ENCODE peak calls at places on chromosomes 11 and 22, in eight cellular contexts. V, M, I, P, K, A, C and E are unnamed samples.
A peak's percentile ranks its signal among the peaks of the same experiment; 100 is the strongest.

GRCh38 chr11:59728913-59729312 is 15.3 kb upstream of the OR10V1 start:
- DNase-seq in V (no peak), M (no peak), I (no peak), P (no peak), K (no peak), A (peak; percentile 58), C (no peak), E (no peak)

GRCh38 chr11:78654071-78654470 is 79.4 kb upstream of the NARS2 start:
- DNase-seq in V (no peak), M (no peak), I (no peak), P (no peak), K (no peak), A (no peak), C (no peak), E (no peak)

GRCh38 chr22:26457661-26458272 is 25.8 kb downstream of the HPS4 start:
- DNase-seq in V (no peak), M (no peak), I (no peak), P (no peak), K (no peak), A (no peak), C (no peak), E (no peak)

GRCh38 chr11:18563090-18563730 is 25.3 kb downstream of the UEVLD start:
- DNase-seq in V (no peak), M (no peak), I (no peak), P (no peak), K (no peak), A (no peak), C (no peak), E (no peak)

GRCh38 chr11:1889527-1889930 is 2.2 kb downstream of the PRR33 start:
- DNase-seq in V (no peak), M (no peak), I (no peak), P (no peak), K (no peak), A (no peak), C (no peak), E (no peak)

GRCh38 chr22:29157759-29158535 is 47.7 kb upstream of the EMID1 start:
- DNase-seq in V (no peak), M (no peak), I (no peak), P (no peak), K (no peak), A (peak; percentile 26), C (no peak), E (no peak)

GRCh38 chr22:19253143-19253542 is 38.4 kb downstream of the CLTCL1 start:
- DNase-seq in V (no peak), M (no peak), I (no peak), P (no peak), K (no peak), A (no peak), C (no peak), E (no peak)

GRCh38 chr11:12006552-12007229 is 1.7 kb downstream of the DKK3 start:
- DNase-seq in V (no peak), M (no peak), I (no peak), P (no peak), K (no peak), A (no peak), C (no peak), E (no peak)

GRCh38 chr11:64152841-64153691 is 12.8 kb downstream of the MACROD1 start:
- DNase-seq in V (peak; percentile 49), M (peak; percentile 33), I (peak; percentile 27), P (peak; percentile 18), K (peak; percentile 59), A (peak; percentile 64), C (peak; percentile 65), E (peak; percentile 63)

GRCh38 chr22:50526849-50527801 is 1.7 kb upstream of the SCO2 start:
- DNase-seq in V (peak; percentile 61), M (no peak), I (peak; percentile 45), P (no peak), K (no peak), A (no peak), C (no peak), E (no peak)

GRCh38 chr11:17063171-17064002 is 14.1 kb downstream of the RPS13 start:
- DNase-seq in V (peak; percentile 66), M (peak; percentile 45), I (peak; percentile 21), P (peak; percentile 40), K (no peak), A (peak; percentile 36), C (peak; percentile 74), E (peak; percentile 40)

GRCh38 chr11:11780843-11781242 is 60.9 kb upstream of the USP47 start:
- DNase-seq in V (no peak), M (no peak), I (no peak), P (no peak), K (no peak), A (no peak), C (no peak), E (no peak)

GRCh38 chr11:9858218-9858617 is 194.3 kb downstream of the SWAP70 start:
- DNase-seq in V (no peak), M (no peak), I (no peak), P (no peak), K (no peak), A (no peak), C (peak; percentile 38), E (no peak)